ENCODE peak calls at places on chromosome 14, in nine cellular contexts. I is neural progenitor cell; F is GM23248; D is heart right ventricle; T is GM23338; B is right cardiac atrium; S is CD4-positive, alpha-beta memory T cell; H is PC-3; J is CD4-positive, CD25-positive, alpha-beta regulatory T cell. N is an unnamed sample. For H3K4me1, the result is how much of the 10 kb centered on the place peaks cover.

GRCh38 chr14:34450542-34450915 is 11.5 kb downstream of the SPTSSA start:
- DNase-seq in I (no peak), F (no peak), D (no peak), T (no peak), B (no peak), S (no peak), H (peak), J (no peak), N (no peak)

GRCh38 chr14:101196051-101196450 is 292.5 kb upstream of the RTL1 start:
- DNase-seq in I (no peak), F (no peak), D (no peak), T (no peak), B (no peak), S (no peak), H (no peak), J (no peak), N (peak)

GRCh38 chr14:24070285-24071143 is 848 bp upstream of the CPNE6 start:
- DNase-seq in I (no peak), F (no peak), D (no peak), T (no peak), B (no peak), S (no peak), H (no peak), J (no peak), N (no peak)

GRCh38 chr14:53925201-53925766 is 31.3 kb downstream of the BMP4 start:
- DNase-seq in I (no peak), F (no peak), D (no peak), T (no peak), B (no peak), S (no peak), H (no peak), J (no peak), N (no peak)

GRCh38 chr14:85531141-85531593 is 1.2 kb downstream of the FLRT2 start:
- DNase-seq in I (peak), F (peak), D (peak), T (peak), B (peak), S (no peak), H (no peak), J (no peak), N (no peak)

GRCh38 chr14:81096656-81097055 is 124.1 kb downstream of the GTF2A1 start:
- DNase-seq in I (no peak), F (no peak), D (no peak), T (no peak), B (no peak), S (no peak), H (no peak), J (no peak), N (no peak)

GRCh38 chr14:43297794-43298193 is 1209.3 kb downstream of the FSCB start:
- DNase-seq in I (no peak), F (no peak), D (no peak), T (no peak), B (no peak), S (no peak), H (no peak), J (no peak), N (no peak)

GRCh38 chr14:77908847-77909246 is 108.9 kb downstream of the ADCK1 start:
- DNase-seq in I (no peak), F (no peak), D (no peak), T (no peak), B (no peak), S (no peak), H (no peak), J (peak), N (no peak)

GRCh38 chr14:31827325-31827724 is 249.8 kb upstream of the ARHGAP5 start:
- DNase-seq in I (no peak), F (no peak), D (no peak), T (no peak), B (no peak), S (no peak), H (no peak), J (no peak), N (no peak)

GRCh38 chr14:77861201-77861600 is 61.3 kb downstream of the ADCK1 start:
- DNase-seq in I (no peak), F (peak), D (no peak), T (no peak), B (no peak), S (no peak), H (no peak), J (no peak), N (no peak)

GRCh38 chr14:64266206-64266605 is 28.0 kb downstream of the ESR2 start:
- DNase-seq in I (no peak), F (peak), D (no peak), T (no peak), B (no peak), S (no peak), H (peak), J (peak), N (no peak)

GRCh38 chr14:61109288-61109687 is 128.2 kb downstream of the SLC38A6 start:
- DNase-seq in I (no peak), F (no peak), D (no peak), T (no peak), B (no peak), S (no peak), H (no peak), J (no peak), N (no peak)

GRCh38 chr14:97298775-97299174 is 501.6 kb downstream of the VRK1 start:
- DNase-seq in I (no peak), F (no peak), D (no peak), T (no peak), B (peak), S (no peak), H (no peak), J (no peak), N (no peak)

GRCh38 chr14:53528114-53528513 is 375.0 kb upstream of the DDHD1 start:
- DNase-seq in I (no peak), F (peak), D (no peak), T (no peak), B (no peak), S (no peak), H (no peak), J (no peak), N (no peak)

GRCh38 chr14:99075771-99076370 is 196.1 kb downstream of the BCL11B start:
- DNase-seq in I (no peak), F (peak), D (no peak), T (no peak), B (no peak), S (no peak), H (no peak), J (no peak), N (peak)

GRCh38 chr14:22841311-22841710 is 4.9 kb downstream of the MMP14 start:
- DNase-seq in I (no peak), F (no peak), D (no peak), T (no peak), B (no peak), S (no peak), H (no peak), J (no peak), N (no peak)

GRCh38 chr14:22842211-22843122 is 6.1 kb downstream of the MMP14 start:
- DNase-seq in I (no peak), F (peak), D (no peak), T (no peak), B (no peak), S (no peak), H (no peak), J (no peak), N (no peak)

GRCh38 chr14:22843123-22843925 is 6.9 kb downstream of the MMP14 start:
- DNase-seq in I (no peak), F (no peak), D (no peak), T (no peak), B (no peak), S (no peak), H (no peak), J (no peak), N (no peak)

GRCh38 chr14:22839159-22839779 is 2.9 kb downstream of the MMP14 start:
- DNase-seq in I (no peak), F (peak), D (no peak), T (no peak), B (no peak), S (no peak), H (no peak), J (no peak), N (no peak)

GRCh38 chr14:22841769-22842168 is 5.4 kb downstream of the MMP14 start:
- DNase-seq in I (no peak), F (no peak), D (no peak), T (no peak), B (no peak), S (no peak), H (no peak), J (no peak), N (no peak)
- H3K4me1 ChIP-seq in I (under half), F (half or more), D (under half), T (under half), B (under half), S (under half), H (under half), J (under half), N (half or more)

GRCh38 chr14:37153005-37153404 is 19.4 kb downstream of the SLC25A21 start:
- DNase-seq in I (no peak), F (no peak), D (no peak), T (no peak), B (no peak), S (no peak), H (no peak), J (no peak), N (no peak)

GRCh38 chr14:37153483-37153882 is 18.9 kb downstream of the SLC25A21 start:
- DNase-seq in I (no peak), F (no peak), D (no peak), T (no peak), B (no peak), S (no peak), H (no peak), J (no peak), N (no peak)

GRCh38 chr14:37157987-37158386 is 14.4 kb downstream of the SLC25A21 start:
- DNase-seq in I (no peak), F (no peak), D (no peak), T (no peak), B (no peak), S (no peak), H (no peak), J (no peak), N (no peak)
- H3K4me1 ChIP-seq in I (under half), F (under half), D (under half), T (under half), B (under half), S (under half), H (under half), J (under half), N (under half)

GRCh38 chr14:104297313-104297704 is 158.9 kb downstream of the KIF26A start:
- DNase-seq in I (no peak), F (no peak), D (peak), T (no peak), B (peak), S (no peak), H (no peak), J (no peak), N (no peak)
- H3K4me1 ChIP-seq in I (under half), F (under half), D (under half), T (under half), B (under half), S (under half), H (under half), J (under half), N (under half)

GRCh38 chr14:89613260-89614008 is 196.4 kb upstream of the FOXN3 start:
- DNase-seq in I (no peak), F (no peak), D (no peak), T (no peak), B (no peak), S (no peak), H (no peak), J (peak), N (no peak)
- H3K4me1 ChIP-seq in I (under half), F (under half), D (under half), T (half or more), B (under half), S (half or more), H (under half), J (half or more), N (under half)

GRCh38 chr14:76212242-76212641 is 60.5 kb downstream of the GPATCH2L start:
- DNase-seq in I (no peak), F (no peak), D (no peak), T (no peak), B (no peak), S (no peak), H (no peak), J (no peak), N (no peak)
- H3K4me1 ChIP-seq in I (under half), F (under half), D (under half), T (under half), B (under half), S (under half), H (under half), J (under half), N (under half)

GRCh38 chr14:89524412-89524811 is 107.4 kb upstream of the FOXN3 start:
- DNase-seq in I (no peak), F (no peak), D (no peak), T (no peak), B (no peak), S (no peak), H (no peak), J (no peak), N (no peak)
- H3K4me1 ChIP-seq in I (under half), F (under half), D (under half), T (under half), B (under half), S (under half), H (under half), J (under half), N (under half)

GRCh38 chr14:68968721-68969120 is 10.4 kb downstream of the ACTN1 start:
- DNase-seq in I (no peak), F (no peak), D (no peak), T (no peak), B (no peak), S (no peak), H (no peak), J (no peak), N (no peak)

GRCh38 chr14:68970736-68971135 is 8.4 kb downstream of the ACTN1 start:
- DNase-seq in I (no peak), F (no peak), D (no peak), T (no peak), B (no peak), S (no peak), H (no peak), J (no peak), N (no peak)

GRCh38 chr14:68971411-68972035 is 7.6 kb downstream of the ACTN1 start:
- DNase-seq in I (no peak), F (no peak), D (no peak), T (no peak), B (no peak), S (no peak), H (no peak), J (no peak), N (no peak)

GRCh38 chr14:68969278-68969677 is 9.8 kb downstream of the ACTN1 start:
- DNase-seq in I (no peak), F (no peak), D (no peak), T (no peak), B (peak), S (no peak), H (no peak), J (no peak), N (no peak)

GRCh38 chr14:68970096-68970612 is 8.9 kb downstream of the ACTN1 start:
- DNase-seq in I (no peak), F (no peak), D (no peak), T (peak), B (no peak), S (peak), H (no peak), J (peak), N (no peak)
- H3K4me1 ChIP-seq in I (under half), F (half or more), D (half or more), T (half or more), B (under half), S (half or more), H (under half), J (half or more), N (half or more)

GRCh38 chr14:70901218-70901772 is 6.0 kb upstream of the PCNX1 start:
- DNase-seq in I (no peak), F (peak), D (no peak), T (no peak), B (no peak), S (no peak), H (no peak), J (no peak), N (no peak)

GRCh38 chr14:70898346-70898745 is 8.9 kb upstream of the PCNX1 start:
- DNase-seq in I (no peak), F (no peak), D (no peak), T (no peak), B (no peak), S (no peak), H (no peak), J (no peak), N (no peak)

GRCh38 chr14:70904376-70904775 is 2.9 kb upstream of the PCNX1 start:
- DNase-seq in I (no peak), F (no peak), D (no peak), T (no peak), B (no peak), S (no peak), H (no peak), J (no peak), N (no peak)

GRCh38 chr14:70905316-70905715 is 1.9 kb upstream of the PCNX1 start:
- DNase-seq in I (no peak), F (no peak), D (peak), T (no peak), B (peak), S (no peak), H (no peak), J (no peak), N (no peak)

DNA sequence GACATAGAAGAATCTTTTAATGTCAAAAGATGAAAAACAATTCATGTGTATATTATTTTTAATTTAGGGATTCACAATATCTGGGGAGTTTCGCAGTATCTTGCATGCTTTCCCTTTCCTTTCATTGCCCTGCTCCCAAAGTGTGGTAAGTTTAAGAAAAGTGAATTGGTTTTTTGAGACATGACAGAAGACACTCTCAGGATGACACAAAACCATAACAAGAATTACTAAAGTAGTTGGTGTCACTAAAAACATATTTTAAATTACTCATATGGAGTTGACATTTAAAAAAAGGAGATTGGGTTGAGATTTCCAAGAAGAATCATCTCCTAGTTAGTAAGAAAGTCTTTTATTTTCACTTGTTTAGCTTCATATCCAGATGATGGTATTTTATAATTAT is 5.1 kb upstream of the PCNX1 start:
- DNase-seq in I (no peak), F (no peak), D (no peak), T (no peak), B (no peak), S (no peak), H (no peak), J (no peak), N (no peak)
- H3K4me1 ChIP-seq in I (under half), F (half or more), D (under half), T (under half), B (under half), S (under half), H (under half), J (under half), N (half or more)

DNA sequence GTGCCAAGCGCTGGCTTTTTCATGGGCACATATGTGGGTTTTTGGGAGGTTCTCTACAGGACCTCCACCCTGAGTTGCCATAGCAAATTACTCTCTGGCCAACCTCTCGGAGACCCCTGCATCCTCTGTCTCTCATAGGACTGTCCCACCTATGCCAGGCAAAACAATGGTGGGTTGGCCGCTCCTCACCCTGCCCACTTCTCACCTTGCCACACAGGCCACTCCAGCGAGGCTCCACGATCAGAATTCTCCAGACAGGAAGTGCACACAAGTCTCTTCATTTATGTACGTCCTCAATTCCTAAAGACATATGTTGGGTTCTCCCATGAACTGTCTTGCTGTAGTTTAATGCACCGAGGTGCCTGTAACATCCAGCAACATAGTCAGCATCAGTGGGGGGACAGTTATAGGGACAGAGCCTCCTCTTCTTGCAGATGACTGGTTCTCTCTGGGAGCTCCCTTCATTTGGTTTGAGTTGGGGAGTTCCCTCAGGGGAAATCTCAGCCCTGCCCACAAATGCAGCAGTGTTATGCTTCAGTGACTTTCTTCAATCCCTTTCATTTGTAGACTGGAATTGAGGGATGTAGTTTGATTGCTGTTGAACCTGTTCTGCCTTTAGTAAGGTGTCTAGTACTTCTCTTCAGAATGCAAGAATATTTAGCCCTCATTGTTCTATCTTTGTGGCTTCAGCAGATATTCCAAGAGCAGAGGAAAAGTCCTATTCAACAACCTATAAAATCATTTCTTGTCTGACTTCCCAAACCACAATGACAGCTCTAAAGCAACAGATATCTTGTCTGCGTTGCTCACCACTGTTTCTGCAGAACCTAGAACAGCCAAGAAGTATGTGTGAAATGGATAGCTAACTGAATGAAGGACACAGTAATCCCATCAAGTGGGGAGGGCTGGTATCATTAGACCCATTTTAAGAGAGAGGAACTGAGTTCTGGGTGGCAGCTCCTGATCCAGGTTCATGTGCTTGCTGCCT is 2.8 kb upstream of the LTBP2 start:
- DNase-seq in I (no peak), F (peak), D (no peak), T (no peak), B (no peak), S (no peak), H (peak), J (no peak), N (no peak)
- H3K4me1 ChIP-seq in I (under half), F (half or more), D (under half), T (under half), B (under half), S (under half), H (half or more), J (under half), N (half or more)

GRCh38 chr14:52352546-52352945 is 38.4 kb downstream of the PTGER2 start:
- DNase-seq in I (no peak), F (no peak), D (no peak), T (no peak), B (no peak), S (no peak), H (no peak), J (peak), N (no peak)

GRCh38 chr14:52355526-52355925 is 41.4 kb downstream of the PTGER2 start:
- DNase-seq in I (no peak), F (no peak), D (no peak), T (no peak), B (no peak), S (no peak), H (peak), J (no peak), N (no peak)

GRCh38 chr14:52355016-52355430 is 40.9 kb downstream of the PTGER2 start:
- DNase-seq in I (peak), F (peak), D (no peak), T (no peak), B (no peak), S (no peak), H (peak), J (no peak), N (no peak)

GRCh38 chr14:52354257-52354656 is 40.1 kb downstream of the PTGER2 start:
- DNase-seq in I (no peak), F (no peak), D (no peak), T (no peak), B (no peak), S (no peak), H (peak), J (no peak), N (no peak)

DNA sequence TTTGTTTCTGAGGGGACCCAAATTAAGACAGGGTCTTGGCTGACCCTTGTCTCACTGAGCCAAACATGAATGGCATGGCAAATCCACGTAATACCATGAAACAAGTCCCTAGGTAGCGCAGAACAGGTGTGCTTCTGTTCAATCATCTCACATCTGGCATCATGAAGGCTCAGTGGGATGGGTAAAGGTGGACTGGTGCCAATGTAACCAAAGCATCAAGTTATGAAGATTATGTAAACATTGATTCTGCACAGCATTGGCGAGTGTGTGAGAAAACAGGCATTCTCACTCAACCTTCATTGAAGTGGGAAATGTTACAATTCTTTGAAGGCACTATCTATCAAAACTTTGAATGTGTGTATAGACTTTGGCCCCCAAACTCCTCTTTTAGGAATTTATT is 41.9 kb downstream of the PTGER2 start:
- DNase-seq in I (no peak), F (no peak), D (no peak), T (no peak), B (no peak), S (no peak), H (peak), J (no peak), N (no peak)
- H3K4me1 ChIP-seq in I (under half), F (under half), D (under half), T (under half), B (under half), S (under half), H (under half), J (under half), N (under half)